ENCODE peak calls at places on chromosomes 2 and 18, in nine cellular contexts. C is tibial artery; T is Daoy; P is A172; K is Ammon's horn; R is endothelial cell of umbilical vein; D is activated T-cell treated with anti-CD3 and anti-CD28 coated beads for 1 hour; M is activated CD4-positive, alpha-beta T cell treated with anti-CD3 and anti-CD28 coated beads, Interleukin-2, amount 50 U/mL, for 24 hours; Q is sciatic nerve. N is an unnamed sample.

GRCh38 chr2:239322414-239323086 is 78.3 kb downstream of the HDAC4 start:
- DNase-seq in C (peak; percentile 64), P (peak; percentile 85), R (peak; percentile 64), Q (peak; percentile 55), K (no peak), T (peak; percentile 69), M (no peak), D (no peak), N (no peak)

GRCh38 chr18:52992041-52992440 is 652.0 kb downstream of the DCC start:
- DNase-seq in R (no peak), T (no peak), P (no peak), Q (no peak), K (no peak), C (no peak), M (no peak), D (no peak), N (no peak)

GRCh38 chr2:130874512-130874911 is 37.8 kb downstream of the ARHGEF4 start:
- DNase-seq in K (no peak), C (no peak), R (no peak), Q (peak; percentile 13), D (no peak), M (no peak), P (no peak), T (no peak), N (no peak)

GRCh38 chr2:36663851-36664715 is 32.4 kb upstream of the VIT start:
- DNase-seq in R (peak; percentile 82), P (peak; percentile 75), C (no peak), K (peak; percentile 84), Q (no peak), T (peak; percentile 62), D (no peak), M (peak; percentile 10), N (peak; percentile 36)

GRCh38 chr2:219369447-219369861 is 18.3 kb downstream of the DNPEP start:
- DNase-seq in D (no peak), M (no peak), C (peak; percentile 78), P (peak; percentile 14), Q (peak; percentile 73), R (peak; percentile 31), T (no peak), K (peak; percentile 35), N (no peak)

GRCh38 chr2:67485431-67485830 is 88.3 kb downstream of the ETAA1 start:
- DNase-seq in P (peak; percentile 22), Q (no peak), T (no peak), M (no peak), D (no peak), R (peak; percentile 32), C (no peak), K (no peak), N (no peak)

GRCh38 chr2:120512321-120512710 is 166.4 kb downstream of the INHBB start:
- DNase-seq in M (no peak), K (no peak), P (no peak), Q (no peak), D (no peak), T (no peak), C (no peak), R (no peak), N (no peak)

GRCh38 chr2:197851451-197851850 is 47.1 kb downstream of the PLCL1 start:
- DNase-seq in K (no peak), C (no peak), Q (no peak), D (no peak), P (no peak), R (no peak), T (no peak), M (no peak), N (no peak)

GRCh38 chr2:96207073-96207777 is 1.4 kb downstream of the STARD7 start:
- DNase-seq in M (no peak), Q (no peak), R (no peak), C (no peak), T (no peak), K (no peak), P (no peak), D (no peak), N (no peak)

GRCh38 chr2:230949966-230950832 is 25.2 kb upstream of the GPR55 start:
- DNase-seq in R (no peak), C (no peak), K (no peak), P (no peak), Q (no peak), M (no peak), D (no peak), T (no peak), N (no peak)

GRCh38 chr2:120606931-120607330 is 128.7 kb upstream of the GLI2 start:
- DNase-seq in T (no peak), R (no peak), K (no peak), D (no peak), P (no peak), C (no peak), M (no peak), Q (no peak), N (no peak)

GRCh38 chr2:157443795-157444642 is at the start of gene CYTIP:
- DNase-seq in K (peak; percentile 70), Q (no peak), D (peak; percentile 29), R (no peak), T (no peak), P (no peak), M (peak; percentile 66), C (no peak), N (no peak)

GRCh38 chr2:207226243-207226642 is 60.5 kb upstream of the KLF7 start:
- DNase-seq in P (peak; percentile 54), T (no peak), R (peak; percentile 42), C (no peak), D (no peak), Q (no peak), K (no peak), M (no peak), N (no peak)

GRCh38 chr2:171342014-171342413 is 91.8 kb downstream of the METTL8 start:
- DNase-seq in R (peak; percentile 37), M (no peak), C (no peak), K (no peak), D (no peak), P (no peak), T (no peak), Q (no peak), N (no peak)

GRCh38 chr2:102603904-102604303 is 15.4 kb upstream of the SLC9A2 start:
- DNase-seq in C (no peak), R (no peak), M (no peak), Q (no peak), P (no peak), T (no peak), D (no peak), K (peak; percentile 11), N (no peak)

GRCh38 chr18:49548266-49548665 is 13.6 kb upstream of the LIPG start:
- DNase-seq in K (no peak), M (no peak), P (peak; percentile 51), C (no peak), D (no peak), R (no peak), Q (no peak), T (peak; percentile 60), N (no peak)

GRCh38 chr2:9108210-9108967 is 98.2 kb upstream of the ASAP2 start:
- DNase-seq in C (no peak), D (no peak), R (no peak), K (no peak), P (no peak), M (no peak), T (no peak), Q (no peak), N (no peak)

GRCh38 chr18:49212819-49213218 is 247.6 kb downstream of the DYM start:
- DNase-seq in R (no peak), Q (no peak), K (no peak), P (no peak), D (no peak), T (no peak), C (no peak), M (no peak), N (no peak)

GRCh38 chr2:234032301-234032856 is 18.1 kb upstream of the SPP2 start:
- DNase-seq in P (peak; percentile 59), Q (no peak), R (peak; percentile 57), K (no peak), C (no peak), D (no peak), M (no peak), T (peak; percentile 61), N (no peak)

GRCh38 chr2:160463245-160463644 is 30.4 kb downstream of the RBMS1 start:
- DNase-seq in K (no peak), D (no peak), R (no peak), C (no peak), P (no peak), M (no peak), Q (no peak), T (no peak), N (no peak)

GRCh38 chr2:216635701-216636541 is 2.7 kb downstream of the IGFBP2 start:
- DNase-seq in P (no peak), T (no peak), M (no peak), K (no peak), D (no peak), R (no peak), C (no peak), Q (no peak), N (no peak)

GRCh38 chr2:226478121-226478809 is 321.4 kb downstream of the IRS1 start:
- DNase-seq in R (peak; percentile 72), Q (peak; percentile 63), K (no peak), M (no peak), D (no peak), P (peak; percentile 97), C (peak; percentile 91), T (peak; percentile 85), N (no peak)

GRCh38 chr2:220198911-220199310 is 571.5 kb downstream of the SLC4A3 start:
- DNase-seq in D (no peak), P (no peak), M (no peak), T (peak; percentile 21), R (no peak), Q (peak; percentile 61), K (peak; percentile 45), C (no peak), N (no peak)

GRCh38 chr18:68925268-68925667 is 127.4 kb downstream of the CCDC102B start:
- DNase-seq in T (no peak), C (no peak), P (no peak), D (no peak), R (no peak), M (no peak), K (no peak), Q (no peak), N (no peak)

GRCh38 chr2:43159797-43160196 is 66.6 kb downstream of the ZFP36L2 start:
- DNase-seq in M (no peak), D (no peak), Q (no peak), T (peak; percentile 41), C (no peak), P (peak; percentile 29), R (no peak), K (no peak), N (no peak)

GRCh38 chr2:138373993-138374408 is 127.6 kb upstream of the SPOPL start:
- DNase-seq in K (peak; percentile 68), D (no peak), Q (no peak), T (peak; percentile 24), P (peak; percentile 71), C (no peak), M (no peak), R (peak; percentile 57), N (no peak)

N was measured in NCI-H1048.